ENCODE peak calls at places on chromosomes 1 and 21, in six cellular contexts. G, A, J, B, H and F are unnamed samples.

GRCh38 chr1:236753964-236754363 is 41.1 kb upstream of the MTR start:
- DNase-seq in G (no peak), A (no peak), J (no peak), B (no peak), H (no peak), F (no peak)

GRCh38 chr1:3070654-3071506 is 1.9 kb downstream of the PRDM16 start:
- DNase-seq in G (peak; percentile 47), A (peak; percentile 37), J (no peak), B (peak; percentile 32), H (no peak), F (no peak)

GRCh38 chr1:161241682-161242081 is 3.7 kb upstream of the NR1I3 start:
- DNase-seq in G (no peak), A (no peak), J (no peak), B (no peak), H (no peak), F (no peak)

GRCh38 chr1:225470691-225471452 is 43.0 kb upstream of the LBR start:
- DNase-seq in G (peak; percentile 9), A (no peak), J (no peak), B (no peak), H (no peak), F (no peak)

GRCh38 chr1:111653695-111654094 is 34.1 kb downstream of the RAP1A start:
- DNase-seq in G (no peak), A (no peak), J (no peak), B (no peak), H (no peak), F (no peak)

GRCh38 chr21:31213787-31214186 is 130.3 kb downstream of the TIAM1 start:
- DNase-seq in G (no peak), A (no peak), J (no peak), B (no peak), H (no peak), F (peak; percentile 16)

GRCh38 chr1:25675729-25676476 is 59.3 kb downstream of the MAN1C1 start:
- DNase-seq in G (no peak), A (no peak), J (no peak), B (no peak), H (no peak), F (no peak)

GRCh38 chr1:167221126-167221803 is 579 bp downstream of the POU2F1 start:
- DNase-seq in G (no peak), A (peak; percentile 74), J (no peak), B (no peak), H (peak; percentile 7), F (no peak)

GRCh38 chr1:107702946-107703571 is 261.9 kb downstream of the VAV3 start:
- DNase-seq in G (no peak), A (no peak), J (peak; percentile 65), B (peak; percentile 12), H (no peak), F (peak; percentile 7)

GRCh38 chr1:235093013-235093618 is 35.5 kb downstream of the TOMM20 start:
- DNase-seq in G (no peak), A (peak; percentile 75), J (peak; percentile 53), B (peak; percentile 71), H (peak; percentile 44), F (peak; percentile 79)

GRCh38 chr1:154730251-154730650 is 122.3 kb upstream of the ADAR start:
- DNase-seq in G (no peak), A (peak; percentile 35), J (peak; percentile 62), B (peak; percentile 64), H (peak; percentile 93), F (peak; percentile 53)

GRCh38 chr1:119808972-119809550 is 2.2 kb downstream of the REG4 start:
- DNase-seq in G (peak; percentile 83), A (peak; percentile 89), J (peak; percentile 35), B (peak; percentile 72), H (peak; percentile 65), F (peak; percentile 74)

GRCh38 chr1:15051898-15052528 is 101.5 kb upstream of the TMEM51 start:
- DNase-seq in G (no peak), A (no peak), J (peak; percentile 12), B (no peak), H (no peak), F (peak; percentile 27)

GRCh38 chr1:31084782-31085569 is 19.5 kb upstream of the PUM1 start:
- DNase-seq in G (no peak), A (no peak), J (no peak), B (no peak), H (no peak), F (no peak)

GRCh38 chr1:93253471-93253870 is 72.9 kb downstream of the CCDC18 start:
- DNase-seq in G (no peak), A (no peak), J (no peak), B (no peak), H (no peak), F (peak; percentile 4)

GRCh38 chr1:155200920-155201319 is 6.8 kb downstream of the THBS3 start:
- DNase-seq in G (no peak), A (no peak), J (no peak), B (no peak), H (no peak), F (no peak)

GRCh38 chr1:231861541-231862481 is 235.2 kb downstream of the DISC1 start:
- DNase-seq in G (no peak), A (no peak), J (peak; percentile 69), B (no peak), H (no peak), F (peak; percentile 76)

GRCh38 chr1:84174051-84174556 is 30.0 kb downstream of the PRKACB start:
- DNase-seq in G (no peak), A (peak; percentile 22), J (peak; percentile 87), B (peak; percentile 78), H (peak; percentile 88), F (peak; percentile 39)

GRCh38 chr1:113579256-113580018 is 179.8 kb downstream of the PHTF1 start:
- DNase-seq in G (no peak), A (no peak), J (peak; percentile 2), B (no peak), H (no peak), F (peak; percentile 54)

GRCh38 chr1:30902653-30903290 is 5.8 kb downstream of the SDC3 start:
- DNase-seq in G (no peak), A (no peak), J (no peak), B (no peak), H (no peak), F (no peak)

GRCh38 chr1:232291258-232291657 is 338.7 kb downstream of the SIPA1L2 start:
- DNase-seq in G (no peak), A (no peak), J (no peak), B (no peak), H (no peak), F (peak; percentile 32)

GRCh38 chr1:115679141-115679611 is 37.4 kb downstream of the VANGL1 start:
- DNase-seq in G (no peak), A (peak; percentile 48), J (peak; percentile 69), B (peak; percentile 80), H (no peak), F (peak; percentile 74)

GRCh38 chr1:96882096-96882495 is 160.5 kb downstream of the PTBP2 start:
- DNase-seq in G (no peak), A (no peak), J (no peak), B (peak; percentile 5), H (no peak), F (peak; percentile 2)
- H3K4me3 ChIP-seq in G (no peak overlapping the region), A (no peak overlapping the region), J (no peak overlapping the region), B (no peak overlapping the region), H (no peak overlapping the region), F (no peak overlapping the region)

GRCh38 chr1:183630748-183631147 is 4.8 kb downstream of the ARPC5 start:
- DNase-seq in G (no peak), A (no peak), J (peak; percentile 40), B (no peak), H (no peak), F (peak; percentile 79)
- H3K4me3 ChIP-seq in G (no peak overlapping the region), A (no peak overlapping the region), J (no peak overlapping the region), B (no peak overlapping the region), H (no peak overlapping the region), F (peak overlapping the region; percentile 3)

DNA sequence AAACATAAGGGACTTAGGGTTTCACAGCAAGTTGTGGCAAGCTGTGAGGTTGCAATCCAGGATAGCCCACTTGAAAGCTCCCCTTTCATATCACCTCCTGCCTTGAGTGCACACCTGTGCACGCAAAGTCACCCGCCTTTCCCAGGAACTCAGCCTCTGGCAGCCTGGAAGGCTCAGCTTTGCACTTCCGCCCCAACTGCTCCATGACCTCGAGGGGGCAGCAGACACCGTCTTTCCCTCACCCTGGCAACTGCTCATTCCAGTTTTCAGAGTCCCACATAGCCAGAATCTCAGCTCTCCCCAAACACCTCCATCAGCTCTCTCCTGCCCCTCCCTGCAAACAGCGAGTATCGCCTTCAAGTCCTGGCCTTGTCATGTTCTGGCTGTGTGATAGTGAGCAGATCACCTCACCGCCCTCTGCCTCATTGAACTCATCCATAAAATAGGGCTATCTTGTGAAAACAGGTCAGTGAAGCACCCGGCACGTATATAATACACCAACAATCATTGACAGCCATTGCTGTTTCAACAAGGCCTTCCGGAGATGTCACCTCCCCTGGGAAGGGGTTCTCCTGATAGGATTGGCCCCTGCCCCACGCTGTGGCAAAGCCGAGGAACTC is 32.2 kb upstream of the EPB41 start:
- DNase-seq in G (peak; percentile 92), A (peak; percentile 94), J (peak; percentile 59), B (peak; percentile 81), H (peak; percentile 84), F (peak; percentile 89)
- H3K4me3 ChIP-seq in G (no peak overlapping the region), A (no peak overlapping the region), J (no peak overlapping the region), B (no peak overlapping the region), H (no peak overlapping the region), F (no peak overlapping the region)

DNA sequence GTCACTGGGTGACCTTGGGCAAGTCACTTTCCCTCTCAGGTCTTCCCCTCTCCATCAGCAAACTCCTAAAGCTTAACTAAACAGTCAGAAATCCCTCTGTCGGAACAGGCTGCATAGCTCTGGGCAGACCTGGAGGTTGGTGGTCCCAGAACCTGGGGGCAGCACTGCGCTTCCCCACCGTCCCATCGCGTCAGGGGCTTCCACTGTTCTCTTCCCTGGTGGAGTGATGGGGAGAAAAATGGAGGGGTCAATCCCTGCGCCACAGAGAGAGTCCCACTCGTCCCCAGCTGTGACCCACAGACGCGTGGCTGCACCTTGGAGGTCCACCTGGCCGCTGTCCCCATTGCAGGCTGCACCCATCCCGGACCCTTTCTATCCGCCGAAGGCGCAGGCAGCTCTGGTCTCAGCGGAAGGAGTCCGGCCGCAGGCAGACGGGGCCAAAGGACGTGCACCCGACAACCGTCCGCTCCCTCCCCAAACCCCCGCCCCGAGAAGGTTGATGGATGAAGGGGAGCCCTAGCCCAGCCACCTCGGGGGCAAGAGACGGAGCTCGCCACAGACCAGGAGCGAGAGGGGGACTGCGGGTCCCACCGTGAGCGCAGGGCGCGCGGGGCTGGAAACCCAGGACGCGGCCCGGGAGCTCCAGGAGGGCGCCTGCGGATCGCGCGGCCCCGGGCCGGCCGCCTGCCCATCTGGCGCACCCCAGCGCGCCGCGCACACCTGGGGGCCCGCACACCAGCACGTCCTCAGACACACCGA is 585 bp upstream of the WNT3A start:
- DNase-seq in G (peak; percentile 5), A (no peak), J (no peak), B (no peak), H (no peak), F (no peak)
- H3K4me3 ChIP-seq in G (no peak overlapping the region), A (no peak overlapping the region), J (no peak overlapping the region), B (no peak overlapping the region), H (no peak overlapping the region), F (no peak overlapping the region)

GRCh38 chr1:23613191-23614126 is 54.2 kb upstream of the ID3 start:
- DNase-seq in G (no peak), A (no peak), J (no peak), B (no peak), H (no peak), F (no peak)
- H3K4me3 ChIP-seq in G (no peak overlapping the region), A (no peak overlapping the region), J (no peak overlapping the region), B (no peak overlapping the region), H (no peak overlapping the region), F (no peak overlapping the region)

DNA sequence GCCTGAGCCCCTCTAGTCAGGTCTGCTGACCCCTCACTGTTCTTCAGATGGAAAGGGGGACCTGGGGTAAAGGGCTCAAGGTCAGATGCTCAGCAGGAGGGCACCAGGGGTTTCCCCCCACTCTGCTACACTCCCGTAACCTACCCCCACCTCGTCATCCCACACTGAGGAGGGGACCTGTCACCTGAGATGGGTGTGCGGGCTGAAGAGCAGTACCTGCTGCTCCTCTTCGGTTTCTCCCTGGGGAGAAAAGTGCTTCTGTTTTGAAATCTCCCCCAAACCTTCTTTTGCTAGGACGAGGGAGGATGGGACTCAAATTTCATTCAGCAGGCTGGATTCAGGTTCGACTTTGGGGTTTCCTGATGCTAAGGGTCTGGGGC is 65.2 kb downstream of the SYT2 start:
- DNase-seq in G (no peak), A (no peak), J (no peak), B (no peak), H (no peak), F (no peak)
- H3K4me3 ChIP-seq in G (no peak overlapping the region), A (no peak overlapping the region), J (no peak overlapping the region), B (no peak overlapping the region), H (no peak overlapping the region), F (no peak overlapping the region)